ENCODE peak calls at places on chromosomes 12 and 14, in six cellular contexts. One of them, this sample, is unnamed.

GRCh38 chr14:54877015-54877702 is 25.5 kb downstream of the GCH1 start:
- DNase-seq in cardiac fibroblast: no peak
- DNase-seq in cardiac muscle cell: peak; percentile 49
- DNase-seq in PC-3: no peak
- DNase-seq in CD8-positive, alpha-beta T cell: no peak
- DNase-seq in psoas muscle: no peak
- DNase-seq in this sample: no peak

GRCh38 chr14:92425101-92425500 is 88.5 kb upstream of the RIN3 start:
- DNase-seq in cardiac muscle cell: peak; percentile 21
- DNase-seq in CD8-positive, alpha-beta T cell: no peak
- DNase-seq in cardiac fibroblast: peak; percentile 84
- DNase-seq in PC-3: peak; percentile 49
- DNase-seq in psoas muscle: no peak
- DNase-seq in this sample: peak; percentile 52

GRCh38 chr12:80332827-80333226 is 111.2 kb upstream of the PTPRQ start:
- DNase-seq in psoas muscle: no peak
- DNase-seq in CD8-positive, alpha-beta T cell: no peak
- DNase-seq in cardiac muscle cell: no peak
- DNase-seq in cardiac fibroblast: no peak
- DNase-seq in PC-3: no peak
- DNase-seq in this sample: no peak

GRCh38 chr12:54384591-54385041 is at the start of gene ZNF385A:
- DNase-seq in CD8-positive, alpha-beta T cell: no peak
- DNase-seq in psoas muscle: no peak
- DNase-seq in cardiac fibroblast: peak; percentile 17
- DNase-seq in PC-3: no peak
- DNase-seq in cardiac muscle cell: no peak
- DNase-seq in this sample: no peak

GRCh38 chr12:29562167-29562776 is 64.8 kb upstream of the OVCH1 start:
- DNase-seq in CD8-positive, alpha-beta T cell: no peak
- DNase-seq in cardiac fibroblast: peak; percentile 87
- DNase-seq in PC-3: no peak
- DNase-seq in psoas muscle: no peak
- DNase-seq in cardiac muscle cell: peak; percentile 82
- DNase-seq in this sample: peak; percentile 81

GRCh38 chr12:9340422-9341259 is 132.4 kb upstream of the PZP start:
- DNase-seq in psoas muscle: no peak
- DNase-seq in CD8-positive, alpha-beta T cell: no peak
- DNase-seq in cardiac fibroblast: peak; percentile 40
- DNase-seq in cardiac muscle cell: peak; percentile 46
- DNase-seq in PC-3: no peak
- DNase-seq in this sample: peak; percentile 72

GRCh38 chr14:99737956-99738667 is 54.0 kb downstream of the CYP46A1 start:
- DNase-seq in CD8-positive, alpha-beta T cell: no peak
- DNase-seq in psoas muscle: no peak
- DNase-seq in cardiac muscle cell: no peak
- DNase-seq in PC-3: no peak
- DNase-seq in cardiac fibroblast: no peak
- DNase-seq in this sample: no peak

GRCh38 chr14:32939254-32940065 is 781 bp downstream of the NPAS3 start:
- DNase-seq in cardiac muscle cell: peak; percentile 83
- DNase-seq in PC-3: peak; percentile 63
- DNase-seq in CD8-positive, alpha-beta T cell: no peak
- DNase-seq in psoas muscle: peak; percentile 79
- DNase-seq in cardiac fibroblast: peak; percentile 81
- DNase-seq in this sample: peak; percentile 81

GRCh38 chr12:104190151-104190550 is 25.4 kb upstream of the TXNRD1 start:
- DNase-seq in CD8-positive, alpha-beta T cell: no peak
- DNase-seq in psoas muscle: no peak
- DNase-seq in cardiac muscle cell: no peak
- DNase-seq in cardiac fibroblast: no peak
- DNase-seq in PC-3: peak; percentile 38
- DNase-seq in this sample: no peak

GRCh38 chr14:60179296-60179924 is 14.2 kb upstream of the DHRS7 start:
- DNase-seq in cardiac muscle cell: no peak
- DNase-seq in psoas muscle: peak; percentile 33
- DNase-seq in PC-3: peak; percentile 99
- DNase-seq in cardiac fibroblast: no peak
- DNase-seq in CD8-positive, alpha-beta T cell: no peak
- DNase-seq in this sample: no peak

GRCh38 chr12:90922068-90922743 is 32.8 kb downstream of the CCER1 start:
- DNase-seq in CD8-positive, alpha-beta T cell: no peak
- DNase-seq in cardiac fibroblast: peak; percentile 75
- DNase-seq in PC-3: peak; percentile 79
- DNase-seq in psoas muscle: no peak
- DNase-seq in cardiac muscle cell: peak; percentile 31
- DNase-seq in this sample: peak; percentile 36

GRCh38 chr12:53465679-53466078 is 13.8 kb downstream of the PCBP2 start:
- DNase-seq in PC-3: no peak
- DNase-seq in cardiac fibroblast: no peak
- DNase-seq in psoas muscle: no peak
- DNase-seq in cardiac muscle cell: no peak
- DNase-seq in CD8-positive, alpha-beta T cell: no peak
- DNase-seq in this sample: no peak

GRCh38 chr12:213527-213932 is 427 bp downstream of the SLC6A12 start:
- DNase-seq in PC-3: no peak
- DNase-seq in CD8-positive, alpha-beta T cell: no peak
- DNase-seq in psoas muscle: no peak
- DNase-seq in cardiac muscle cell: no peak
- DNase-seq in cardiac fibroblast: no peak
- DNase-seq in this sample: no peak

GRCh38 chr12:24185787-24186186 is 236.3 kb upstream of the SOX5 start:
- DNase-seq in cardiac muscle cell: no peak
- DNase-seq in CD8-positive, alpha-beta T cell: no peak
- DNase-seq in PC-3: no peak
- DNase-seq in psoas muscle: no peak
- DNase-seq in cardiac fibroblast: no peak
- DNase-seq in this sample: no peak

GRCh38 chr14:73244541-73244940 is 7.2 kb downstream of the PAPLN start:
- DNase-seq in CD8-positive, alpha-beta T cell: no peak
- DNase-seq in cardiac fibroblast: no peak
- DNase-seq in cardiac muscle cell: no peak
- DNase-seq in psoas muscle: no peak
- DNase-seq in PC-3: no peak
- DNase-seq in this sample: no peak

GRCh38 chr12:14393736-14394135 is 28.3 kb downstream of the ATF7IP start:
- DNase-seq in cardiac muscle cell: no peak
- DNase-seq in PC-3: no peak
- DNase-seq in CD8-positive, alpha-beta T cell: no peak
- DNase-seq in cardiac fibroblast: peak; percentile 75
- DNase-seq in psoas muscle: no peak
- DNase-seq in this sample: peak; percentile 56

GRCh38 chr12:5388581-5389535 is 43.0 kb upstream of the NTF3 start:
- DNase-seq in CD8-positive, alpha-beta T cell: no peak
- DNase-seq in psoas muscle: no peak
- DNase-seq in cardiac muscle cell: no peak
- DNase-seq in cardiac fibroblast: no peak
- DNase-seq in PC-3: peak; percentile 46
- DNase-seq in this sample: no peak

GRCh38 chr14:103084021-103084919 is at the start of gene LBHD2:
- DNase-seq in PC-3: no peak
- DNase-seq in psoas muscle: no peak
- DNase-seq in cardiac muscle cell: peak; percentile 37
- DNase-seq in CD8-positive, alpha-beta T cell: no peak
- DNase-seq in cardiac fibroblast: no peak
- DNase-seq in this sample: no peak

GRCh38 chr14:61101803-61102548 is 120.9 kb downstream of the SLC38A6 start:
- DNase-seq in CD8-positive, alpha-beta T cell: no peak
- DNase-seq in cardiac muscle cell: peak; percentile 85
- DNase-seq in psoas muscle: no peak
- DNase-seq in cardiac fibroblast: peak; percentile 89
- DNase-seq in PC-3: peak; percentile 23
- DNase-seq in this sample: peak; percentile 67

GRCh38 chr12:130334937-130335336 is 2.8 kb upstream of the PIWIL1 start:
- DNase-seq in cardiac muscle cell: no peak
- DNase-seq in cardiac fibroblast: no peak
- DNase-seq in PC-3: no peak
- DNase-seq in CD8-positive, alpha-beta T cell: no peak
- DNase-seq in psoas muscle: no peak
- DNase-seq in this sample: no peak

GRCh38 chr14:59788176-59788575 is 82.4 kb downstream of the RTN1 start:
- DNase-seq in psoas muscle: no peak
- DNase-seq in cardiac muscle cell: peak; percentile 9
- DNase-seq in PC-3: no peak
- DNase-seq in CD8-positive, alpha-beta T cell: no peak
- DNase-seq in cardiac fibroblast: no peak
- DNase-seq in this sample: no peak

GRCh38 chr14:85122690-85123089 is 407.3 kb upstream of the FLRT2 start:
- DNase-seq in psoas muscle: no peak
- DNase-seq in CD8-positive, alpha-beta T cell: no peak
- DNase-seq in PC-3: peak; percentile 84
- DNase-seq in cardiac fibroblast: no peak
- DNase-seq in cardiac muscle cell: peak; percentile 23
- DNase-seq in this sample: peak; percentile 80

DNA sequence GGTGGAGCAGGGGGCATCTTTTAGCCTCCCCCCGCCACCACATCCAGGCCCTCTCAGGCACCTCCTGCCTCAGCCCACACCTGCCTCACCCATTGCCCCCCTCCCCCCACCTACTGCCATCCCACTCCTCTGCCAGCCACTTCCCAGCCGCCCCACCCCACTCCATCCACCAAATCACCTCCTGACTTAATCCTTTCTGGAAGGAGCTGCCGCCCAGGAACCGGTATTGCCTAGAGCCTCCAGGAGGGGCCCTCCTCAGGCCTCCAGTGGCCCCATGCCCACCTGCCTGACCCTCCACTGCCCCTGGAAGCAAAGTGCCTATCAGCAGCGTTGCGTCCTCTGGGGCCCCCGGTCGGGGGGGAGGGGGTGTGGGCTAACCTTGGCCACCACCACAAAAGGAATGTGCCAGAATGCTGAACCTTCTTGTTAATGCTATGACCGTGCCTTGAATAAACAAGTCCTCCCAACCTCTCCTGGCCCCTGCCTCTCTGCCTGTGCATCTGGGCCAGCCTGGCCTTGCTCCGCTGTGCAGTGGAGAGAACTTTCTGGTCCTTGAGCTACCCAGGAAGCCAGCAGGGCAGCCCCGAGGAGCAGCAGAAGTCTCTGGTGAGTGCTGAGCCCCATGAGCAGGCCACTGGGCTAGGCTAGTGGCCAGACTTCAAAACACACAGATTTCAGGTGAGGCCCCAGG is 11.8 kb downstream of the NGB start:
- DNase-seq in CD8-positive, alpha-beta T cell: no peak
- DNase-seq in cardiac muscle cell: no peak
- DNase-seq in cardiac fibroblast: no peak
- DNase-seq in psoas muscle: no peak
- DNase-seq in PC-3: no peak
- DNase-seq in this sample: no peak
- TF ChIP-seq CTCF in CD8-positive, alpha-beta T cell: no peak
- TF ChIP-seq CTCF in cardiac muscle cell: no peak
- TF ChIP-seq CTCF in cardiac fibroblast: no peak
- TF ChIP-seq CTCF in psoas muscle: no peak
- TF ChIP-seq CTCF in PC-3: no peak
- TF ChIP-seq CTCF in this sample: no peak

GRCh38 chr14:56814468-56815074 is 4.3 kb upstream of the OTX2 start:
- DNase-seq in CD8-positive, alpha-beta T cell: no peak
- DNase-seq in PC-3: no peak
- DNase-seq in cardiac muscle cell: no peak
- DNase-seq in psoas muscle: no peak
- DNase-seq in cardiac fibroblast: no peak
- DNase-seq in this sample: no peak
- H3K4me3 ChIP-seq in CD8-positive, alpha-beta T cell: no peak overlapping the region
- H3K4me3 ChIP-seq in PC-3: no peak overlapping the region
- H3K4me3 ChIP-seq in cardiac muscle cell: no peak overlapping the region
- H3K4me3 ChIP-seq in psoas muscle: no peak overlapping the region
- H3K4me3 ChIP-seq in cardiac fibroblast: no peak overlapping the region
- H3K4me3 ChIP-seq in this sample: no peak overlapping the region

GRCh38 chr12:12811343-12811742 is 1.8 kb upstream of the DDX47 start:
- DNase-seq in CD8-positive, alpha-beta T cell: no peak
- DNase-seq in PC-3: no peak
- DNase-seq in cardiac muscle cell: no peak
- DNase-seq in cardiac fibroblast: no peak
- DNase-seq in psoas muscle: no peak
- DNase-seq in this sample: no peak

GRCh38 chr12:12804432-12804886 is 8.7 kb upstream of the DDX47 start:
- DNase-seq in CD8-positive, alpha-beta T cell: no peak
- DNase-seq in PC-3: peak; percentile 94
- DNase-seq in cardiac fibroblast: peak; percentile 95
- DNase-seq in psoas muscle: no peak
- DNase-seq in cardiac muscle cell: no peak
- DNase-seq in this sample: peak; percentile 85

GRCh38 chr12:12810507-12811143 is 2.5 kb upstream of the DDX47 start:
- DNase-seq in CD8-positive, alpha-beta T cell: no peak
- DNase-seq in PC-3: peak; percentile 65
- DNase-seq in psoas muscle: no peak
- DNase-seq in cardiac muscle cell: no peak
- DNase-seq in cardiac fibroblast: no peak
- DNase-seq in this sample: no peak

GRCh38 chr12:12806784-12807516 is 6.2 kb upstream of the DDX47 start:
- DNase-seq in cardiac fibroblast: no peak
- DNase-seq in CD8-positive, alpha-beta T cell: no peak
- DNase-seq in PC-3: no peak
- DNase-seq in cardiac muscle cell: no peak
- DNase-seq in psoas muscle: no peak
- DNase-seq in this sample: no peak

DNA sequence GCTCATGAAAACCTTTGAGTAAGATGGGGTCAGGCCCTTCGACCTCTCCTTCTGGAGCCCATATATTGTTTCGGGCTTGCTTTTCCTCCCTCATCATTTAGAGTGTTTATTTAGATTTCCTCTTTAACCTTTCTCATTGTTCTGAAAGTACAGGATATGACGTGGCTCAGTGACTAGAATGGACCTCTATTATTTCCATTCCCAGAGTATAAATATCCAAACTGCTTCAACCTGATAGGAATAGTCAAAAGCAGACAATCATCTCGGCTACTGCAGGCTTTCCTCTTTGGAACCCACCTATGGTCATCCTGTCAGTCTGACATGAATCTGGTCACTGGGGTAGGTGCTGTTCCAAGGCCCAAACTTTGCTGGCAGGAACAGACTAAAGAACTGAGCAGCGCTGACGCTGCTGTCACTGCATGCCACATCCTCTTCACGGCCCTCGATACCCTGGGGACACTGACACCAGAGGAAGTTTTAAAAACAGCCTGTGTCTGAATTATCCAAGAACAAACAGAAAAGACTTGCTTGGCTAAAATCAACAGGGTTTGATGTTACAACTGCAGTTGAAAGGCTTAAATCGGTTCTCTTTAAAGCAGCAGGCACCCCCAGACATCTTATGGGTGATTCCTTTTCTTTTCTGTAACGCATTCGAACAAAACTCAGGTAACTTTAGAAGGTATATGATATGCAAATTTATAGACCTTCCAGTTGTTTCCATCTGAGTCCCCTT is 5.0 kb upstream of the DDX47 start:
- DNase-seq in PC-3: peak; percentile 56
- DNase-seq in psoas muscle: peak; percentile 34
- DNase-seq in cardiac muscle cell: no peak
- DNase-seq in cardiac fibroblast: peak; percentile 76
- DNase-seq in CD8-positive, alpha-beta T cell: peak; percentile 81
- DNase-seq in this sample: peak; percentile 62
- TF ChIP-seq CTCF in PC-3: no peak
- TF ChIP-seq CTCF in psoas muscle: no peak
- TF ChIP-seq CTCF in cardiac muscle cell: no peak
- TF ChIP-seq CTCF in cardiac fibroblast: no peak
- TF ChIP-seq CTCF in CD8-positive, alpha-beta T cell: no peak
- TF ChIP-seq CTCF in this sample: no peak

DNA sequence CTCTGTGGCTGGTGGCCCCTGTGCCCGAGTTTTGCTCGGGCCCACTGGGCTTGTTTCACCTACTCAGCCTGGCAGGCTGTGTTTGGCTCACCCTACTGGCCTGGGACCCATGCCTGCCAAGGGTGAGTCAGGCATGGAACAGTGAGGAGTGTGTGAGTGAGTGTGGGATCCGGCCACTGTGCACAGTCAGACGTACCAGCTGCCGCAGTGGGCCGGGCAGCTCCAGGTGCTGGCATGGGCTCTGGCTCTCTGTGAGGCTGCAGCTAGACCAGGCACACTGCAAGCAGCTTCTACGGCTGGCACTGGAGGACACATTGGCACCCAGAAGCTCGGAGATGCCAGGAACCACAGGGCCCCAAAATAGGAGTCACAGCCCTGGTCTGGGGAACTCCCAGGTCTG is 40.6 kb downstream of the HSD17B6 start:
- DNase-seq in CD8-positive, alpha-beta T cell: no peak
- DNase-seq in cardiac fibroblast: no peak
- DNase-seq in psoas muscle: peak; percentile 20
- DNase-seq in PC-3: peak; percentile 25
- DNase-seq in cardiac muscle cell: no peak
- DNase-seq in this sample: no peak
- H3K4me3 ChIP-seq in CD8-positive, alpha-beta T cell: no peak overlapping the region
- H3K4me3 ChIP-seq in cardiac fibroblast: no peak overlapping the region
- H3K4me3 ChIP-seq in psoas muscle: no peak overlapping the region
- H3K4me3 ChIP-seq in PC-3: no peak overlapping the region
- H3K4me3 ChIP-seq in cardiac muscle cell: no peak overlapping the region
- H3K4me3 ChIP-seq in this sample: no peak overlapping the region

This sample was measured in astrocyte of the spinal cord.